ENCODE peak calls at places on chromosome 5, in nine cellular contexts. V is RPMI7951; X is fibroblast of the aortic adventitia; W is sciatic nerve; Z is nucleus accumbens; Q is effector memory CD4-positive, alpha-beta T cell; A is NCI-H2029; H is neuronal stem cell; N is neural crest cell. K is an unnamed sample.

GRCh38 chr5:78547731-78548189 is 100.8 kb downstream of the LHFPL2 start:
- DNase-seq in A (no peak), N (no peak), H (no peak), V (peak), X (peak), W (peak), Z (peak), Q (no peak), K (peak)

GRCh38 chr5:31692561-31693221 is 53.8 kb downstream of the PDZD2 start:
- DNase-seq in N (no peak), W (peak), V (no peak), H (no peak), Z (peak), A (no peak), X (no peak), Q (no peak), K (no peak)

GRCh38 chr5:153445875-153446567 is 44.4 kb upstream of the GRIA1 start:
- DNase-seq in N (no peak), W (peak), H (no peak), V (peak), Q (no peak), A (peak), X (no peak), Z (peak), K (peak)

GRCh38 chr5:88183255-88183654 is 85.4 kb downstream of the TMEM161B start:
- DNase-seq in X (no peak), V (no peak), H (no peak), Z (no peak), N (no peak), A (no peak), W (no peak), Q (no peak), K (no peak)

GRCh38 chr5:166347051-166347450 is 1944.4 kb upstream of the WWC1 start:
- DNase-seq in V (no peak), Z (no peak), Q (no peak), A (no peak), N (no peak), X (no peak), H (no peak), W (no peak), K (no peak)

GRCh38 chr5:118919016-118919415 is 69.3 kb downstream of the DTWD2 start:
- DNase-seq in Q (no peak), W (no peak), Z (no peak), H (no peak), N (no peak), V (no peak), A (no peak), X (no peak), K (no peak)

GRCh38 chr5:148166550-148167283 is 1.6 kb upstream of the SPINK14 start:
- DNase-seq in Z (no peak), N (no peak), W (no peak), H (no peak), Q (no peak), A (no peak), X (no peak), V (no peak), K (no peak)

GRCh38 chr5:59744531-59744992 is 149.0 kb downstream of the PDE4D start:
- DNase-seq in X (peak), H (no peak), W (no peak), V (peak), Q (no peak), Z (no peak), N (no peak), A (peak), K (no peak)

GRCh38 chr5:159764283-159764927 is 151.9 kb upstream of the ADRA1B start:
- DNase-seq in A (no peak), X (peak), N (no peak), V (peak), Z (no peak), H (no peak), Q (no peak), W (no peak), K (peak)

GRCh38 chr5:157172408-157172807 is 6.3 kb upstream of the GARIN3 start:
- DNase-seq in Z (no peak), A (no peak), W (no peak), V (no peak), N (no peak), Q (peak), X (no peak), H (no peak), K (no peak)

GRCh38 chr5:168978015-168978414 is 322.9 kb downstream of the SLIT3 start:
- DNase-seq in Z (no peak), Q (no peak), W (no peak), N (no peak), H (no peak), X (peak), V (peak), A (no peak), K (no peak)

GRCh38 chr5:66542728-66543127 is 53.5 kb upstream of the MAST4 start:
- DNase-seq in V (no peak), Q (no peak), W (no peak), Z (no peak), N (no peak), H (no peak), A (no peak), X (no peak), K (no peak)

GRCh38 chr5:139856694-139857093 is 61.1 kb downstream of the PSD2 start:
- DNase-seq in H (no peak), N (no peak), V (no peak), W (no peak), A (peak), X (no peak), Z (no peak), Q (no peak), K (no peak)

GRCh38 chr5:9699681-9700080 is 69.5 kb upstream of the TAS2R1 start:
- DNase-seq in V (no peak), Q (no peak), N (no peak), W (no peak), Z (no peak), H (no peak), X (peak), A (no peak), K (no peak)

GRCh38 chr5:88889165-88890069 is 6.4 kb upstream of the MEF2C start:
- DNase-seq in V (peak), H (no peak), Q (no peak), X (peak), Z (peak), W (peak), N (peak), A (no peak), K (peak)

GRCh38 chr5:159548517-159548916 is 218.2 kb upstream of the IL12B start:
- DNase-seq in Q (no peak), A (no peak), W (no peak), N (no peak), Z (no peak), X (no peak), V (no peak), H (no peak), K (no peak)